ENCODE peak calls at places on chromosomes 7 and 10, in five cellular contexts. F is adrenal gland, D is mammary epithelial cell, A is fibroblast of the aortic adventitia, P is astrocyte of the spinal cord. S is an unnamed sample.
A peak's percentile ranks its signal among the peaks of the same experiment; 100 is the strongest.

GRCh38 chr10:99532687-99533495 is at the start of gene NKX2-3:
- DNase-seq in F (no peak), D (no peak), P (no peak), A (no peak), S (peak; percentile 33)

GRCh38 chr10:63204667-63205391 is 71.7 kb downstream of the NRBF2 start:
- DNase-seq in D (no peak), F (no peak), P (no peak), A (no peak), S (no peak)

GRCh38 chr10:101939718-101940117 is 96.1 kb upstream of the KCNIP2 start:
- DNase-seq in D (no peak), P (no peak), F (no peak), A (no peak), S (peak; percentile 10)

GRCh38 chr10:100173035-100173434 is 12.8 kb downstream of the ERLIN1 start:
- DNase-seq in D (no peak), P (no peak), A (no peak), F (no peak), S (no peak)

GRCh38 chr10:102605712-102606111 is 38.6 kb upstream of the TRIM8 start:
- DNase-seq in A (no peak), D (peak; percentile 64), P (peak; percentile 16), F (no peak), S (no peak)

GRCh38 chr7:101950450-101951119 is 133.2 kb downstream of the CUX1 start:
- DNase-seq in P (peak; percentile 71), F (no peak), A (peak; percentile 82), D (no peak), S (peak; percentile 90)

GRCh38 chr10:7488418-7488829 is 77.6 kb upstream of the SFMBT2 start:
- DNase-seq in D (no peak), F (peak; percentile 87), P (peak; percentile 26), A (no peak), S (peak; percentile 63)

GRCh38 chr7:153440781-153441180 is 611.4 kb upstream of the DPP6 start:
- DNase-seq in A (no peak), P (no peak), D (no peak), F (no peak), S (no peak)

GRCh38 chr10:123665371-123666286 is 526 bp upstream of the GPR26 start:
- DNase-seq in D (no peak), P (no peak), A (no peak), F (no peak), S (no peak)

GRCh38 chr10:75611081-75611971 is 179.9 kb downstream of the LRMDA start:
- DNase-seq in P (no peak), F (no peak), A (no peak), D (no peak), S (no peak)

GRCh38 chr7:148650232-148650858 is 48.4 kb upstream of the CUL1 start:
- DNase-seq in D (peak; percentile 49), A (peak; percentile 66), P (peak; percentile 59), F (no peak), S (peak; percentile 68)

GRCh38 chr7:102883098-102883860 is 29.5 kb upstream of the LRRC17 start:
- DNase-seq in P (peak; percentile 83), A (peak; percentile 57), D (peak; percentile 72), F (no peak), S (peak; percentile 62)

GRCh38 chr7:76246804-76247389 is 45.2 kb downstream of the SRRM3 start:
- DNase-seq in F (no peak), A (no peak), P (no peak), D (no peak), S (no peak)

GRCh38 chr10:117391436-117392205 is 16.4 kb upstream of the PDZD8 start:
- DNase-seq in F (no peak), D (no peak), A (peak; percentile 57), P (peak; percentile 63), S (peak; percentile 61)

GRCh38 chr7:66894463-66895080 is 26.5 kb upstream of the TMEM248 start:
- DNase-seq in P (peak; percentile 65), A (peak; percentile 40), D (peak; percentile 14), F (no peak), S (peak; percentile 28)

GRCh38 chr7:30817060-30817770 is 46.0 kb downstream of the MINDY4 start:
- DNase-seq in P (no peak), F (no peak), A (peak; percentile 59), D (peak; percentile 30), S (no peak)

GRCh38 chr7:143733876-143734275 is 23.6 kb downstream of the CTAGE6 start:
- DNase-seq in A (no peak), F (no peak), P (no peak), D (no peak), S (no peak)

GRCh38 chr10:1212571-1213141 is 156.5 kb downstream of the WDR37 start:
- DNase-seq in D (no peak), F (no peak), A (no peak), P (no peak), S (no peak)

GRCh38 chr7:117892821-117893220 is 19.6 kb upstream of the CTTNBP2 start:
- DNase-seq in P (no peak), D (no peak), F (no peak), A (no peak), S (no peak)

GRCh38 chr7:64300641-64301405 is 12.9 kb upstream of the ZNF736 start:
- DNase-seq in A (no peak), D (peak; percentile 71), P (no peak), F (no peak), S (no peak)

GRCh38 chr10:75894761-75895160 is 463.3 kb downstream of the LRMDA start:
- DNase-seq in F (no peak), D (no peak), A (no peak), P (no peak), S (no peak)

GRCh38 chr7:115707236-115707635 is 323.3 kb downstream of the TFEC start:
- DNase-seq in A (peak; percentile 25), D (peak; percentile 5), F (no peak), P (peak; percentile 20), S (peak; percentile 13)

GRCh38 chr10:71888623-71889387 is 37.8 kb upstream of the PSAP start:
- DNase-seq in F (peak; percentile 85), P (peak; percentile 73), A (peak; percentile 94), D (peak; percentile 78), S (peak; percentile 85)

GRCh38 chr7:5526190-5527037 is 102.8 kb upstream of the TNRC18 start:
- DNase-seq in A (peak; percentile 56), D (peak; percentile 76), F (peak; percentile 61), P (peak; percentile 43), S (peak; percentile 55)

GRCh38 chr7:143283344-143283743 is 1.4 kb upstream of the TMEM139 start:
- DNase-seq in D (no peak), F (no peak), A (no peak), P (no peak), S (no peak)

DNA sequence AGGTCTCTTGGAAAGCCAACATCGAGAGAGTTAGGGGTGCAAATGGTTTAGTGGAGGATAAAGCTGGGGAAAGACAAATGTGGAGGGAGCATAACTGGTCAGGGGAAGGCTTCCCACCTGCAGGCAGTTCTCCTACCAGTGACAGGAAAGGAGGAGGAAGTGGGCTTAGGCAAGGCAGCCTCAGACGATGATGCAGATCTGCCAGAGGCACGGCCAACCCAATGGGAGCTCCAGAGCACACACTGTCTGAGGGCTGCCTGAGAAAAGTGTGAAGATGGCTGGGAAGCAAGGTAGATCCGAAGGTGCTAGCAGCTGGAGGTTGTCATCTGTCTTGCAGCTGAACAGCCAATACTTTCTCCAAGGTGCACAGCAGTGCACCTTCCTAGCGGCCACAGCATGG is 178.8 kb downstream of the C7orf25 start:
- DNase-seq in A (no peak), F (no peak), P (no peak), D (no peak), S (no peak)
- TF ChIP-seq CTCF in A (no peak), F (no peak), P (no peak), D (no peak), S (no peak)

DNA sequence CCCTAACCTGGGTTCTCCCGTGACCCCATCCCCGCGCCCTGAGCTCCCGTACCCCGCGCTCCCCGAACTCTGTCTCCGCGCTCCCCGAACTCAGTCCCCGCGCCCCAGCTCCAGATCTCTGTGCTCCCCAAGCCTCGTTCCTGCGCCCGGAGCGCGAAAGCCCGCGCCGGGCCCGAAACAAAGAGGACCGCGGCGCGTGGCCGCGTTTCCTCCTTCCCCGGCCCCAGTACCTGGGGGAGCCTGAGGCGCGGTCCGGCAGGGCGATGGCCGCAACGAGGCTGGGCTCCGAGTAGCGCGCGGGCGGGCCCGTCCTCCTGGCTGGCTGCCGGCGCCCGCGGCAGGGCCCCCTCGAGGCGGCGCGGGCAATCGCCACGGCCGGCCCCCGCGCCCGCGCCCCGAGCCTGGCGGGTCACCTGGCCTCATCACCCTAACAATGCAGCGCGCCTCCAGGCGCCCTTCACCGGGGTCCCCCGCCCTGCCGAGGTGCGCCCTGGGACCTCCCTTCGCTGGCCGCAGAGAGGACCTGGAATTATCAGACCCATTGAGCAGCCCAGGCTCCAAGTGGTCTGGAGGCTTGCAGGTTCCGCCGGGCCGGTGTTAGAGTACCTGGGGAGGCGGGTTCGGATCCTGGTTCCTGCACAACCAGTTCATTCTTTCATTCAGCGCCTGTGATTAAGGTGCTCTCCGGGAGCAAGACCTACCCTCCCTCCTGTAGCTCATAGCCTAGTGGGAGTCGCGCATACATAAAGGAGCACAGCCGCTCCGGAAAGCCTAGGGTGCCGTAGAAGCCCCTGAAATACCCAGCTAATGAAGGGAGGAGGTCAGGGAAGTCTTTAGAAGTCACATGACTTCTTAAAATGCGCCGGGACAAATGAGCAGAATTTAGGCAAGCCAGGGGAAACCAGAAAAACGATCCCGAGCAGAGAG is at the start of gene TNS3:
- DNase-seq in F (peak; percentile 53), A (peak; percentile 43), D (peak; percentile 47), P (no peak), S (peak; percentile 51)
- H3K4me3 ChIP-seq in F (peak within 1 kb of the TSS; percentile 78), A (peak within 1 kb of the TSS; percentile 93), D (peak within 1 kb of the TSS; percentile 78), P (peak within 1 kb of the TSS; percentile 80), S (peak within 1 kb of the TSS; percentile 81)

DNA sequence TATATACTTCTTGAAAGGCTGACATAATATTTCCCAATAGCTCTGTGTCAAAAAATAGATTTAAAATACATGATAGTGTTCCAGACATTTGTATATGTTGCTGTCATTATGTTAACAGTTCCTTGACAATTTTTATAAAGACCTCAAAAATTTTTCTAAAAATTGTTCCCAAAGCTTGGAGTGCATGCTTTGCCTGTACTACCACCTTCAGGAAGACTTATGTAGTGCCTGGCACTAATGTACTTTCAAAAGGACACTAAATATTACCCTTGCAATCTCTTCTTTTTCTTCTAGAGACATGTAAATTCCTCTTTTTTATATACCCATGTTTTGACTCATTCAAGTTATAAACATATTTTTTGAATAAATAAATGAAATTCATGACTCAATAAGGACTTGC is 48.0 kb upstream of the SP8 start:
- DNase-seq in D (no peak), F (no peak), A (no peak), P (no peak), S (no peak)
- TF ChIP-seq CTCF in D (peak; percentile 61), F (peak; percentile 8), A (no peak), P (no peak), S (no peak)

GRCh38 chr10:30455816-30456215 is 21.8 kb downstream of the MAP3K8 start:
- DNase-seq in P (no peak), A (no peak), D (no peak), F (no peak), S (no peak)
- H3K4me3 ChIP-seq in P (no peak overlapping the region), A (no peak overlapping the region), D (no peak overlapping the region), F (no peak overlapping the region), S (no peak overlapping the region)

S was measured in fibroblast of pulmonary artery.